ENCODE peak calls at places on chromosomes 11 and 22, in six cellular contexts. S, U, N, W, B and O are unnamed samples. For H3K4me1, the result is how much of the 10 kb centered on the place peaks cover.

GRCh38 chr22:49476176-49476575 is 351.5 kb downstream of the BRD1 start:
- DNase-seq in S (no peak), B (no peak), W (no peak), N (no peak), U (no peak), O (no peak)

GRCh38 chr11:34667810-34668582 is 47.1 kb downstream of the EHF start:
- DNase-seq in N (peak), S (no peak), U (no peak), W (no peak), B (peak), O (no peak)

GRCh38 chr11:45100338-45100737 is 46.1 kb upstream of the PRDM11 start:
- DNase-seq in W (peak), N (peak), U (peak), S (peak), B (no peak), O (peak)

GRCh38 chr11:10155793-10156490 is 138.1 kb downstream of the SBF2 start:
- DNase-seq in S (no peak), B (peak), N (peak), W (no peak), U (no peak), O (no peak)

GRCh38 chr22:25008666-25009065 is 56.1 kb downstream of the KIAA1671 start:
- DNase-seq in W (no peak), B (no peak), N (no peak), S (no peak), U (no peak), O (peak)

GRCh38 chr11:79564288-79564925 is 123.6 kb upstream of the TENM4 start:
- DNase-seq in S (no peak), W (no peak), U (no peak), B (no peak), N (no peak), O (no peak)

GRCh38 chr11:47288066-47288465 is 18.1 kb downstream of the MADD start:
- DNase-seq in W (no peak), N (no peak), B (no peak), S (no peak), U (no peak), O (no peak)

GRCh38 chr11:6632116-6633073 is 13.2 kb upstream of the TPP1 start:
- DNase-seq in S (no peak), U (no peak), W (no peak), N (no peak), B (no peak), O (no peak)

GRCh38 chr11:102940714-102941588 is 14.6 kb downstream of the MMP13 start:
- DNase-seq in U (peak), B (peak), S (peak), N (peak), W (peak), O (peak)

GRCh38 chr11:40597546-40598113 is 861.8 kb downstream of the LRRC4C start:
- DNase-seq in B (no peak), S (no peak), U (no peak), N (no peak), W (no peak), O (no peak)

GRCh38 chr22:31852691-31853370 is 91.5 kb upstream of the YWHAH start:
- DNase-seq in N (no peak), S (no peak), W (no peak), B (no peak), U (peak), O (no peak)

GRCh38 chr22:47180796-47181195 is 418.3 kb downstream of the TBC1D22A start:
- DNase-seq in U (no peak), S (no peak), W (no peak), N (no peak), B (no peak), O (no peak)

GRCh38 chr11:37449146-37449545 is 851.1 kb upstream of the RAG2 start:
- DNase-seq in W (peak), N (peak), B (no peak), S (no peak), U (peak), O (peak)

GRCh38 chr22:43325176-43325575 is 18.0 kb downstream of the SCUBE1 start:
- DNase-seq in B (no peak), N (no peak), U (no peak), S (no peak), W (no peak), O (no peak)

GRCh38 chr11:3723014-3723708 is 52.0 kb upstream of the CHRNA10 start:
- DNase-seq in B (peak), N (no peak), W (peak), S (no peak), U (peak), O (peak)

GRCh38 chr22:18032455-18033101 is 8.2 kb upstream of the MICAL3 start:
- DNase-seq in S (no peak), N (no peak), B (peak), U (peak), W (no peak), O (peak)

GRCh38 chr22:21641417-21641794 is 696 bp upstream of the SDF2L1 start:
- DNase-seq in U (peak), B (peak), W (peak), S (no peak), N (peak), O (peak)

GRCh38 chr11:102513869-102514268 is 16.7 kb downstream of the MMP7 start:
- DNase-seq in N (no peak), B (no peak), U (peak), W (peak), S (no peak), O (peak)

DNA sequence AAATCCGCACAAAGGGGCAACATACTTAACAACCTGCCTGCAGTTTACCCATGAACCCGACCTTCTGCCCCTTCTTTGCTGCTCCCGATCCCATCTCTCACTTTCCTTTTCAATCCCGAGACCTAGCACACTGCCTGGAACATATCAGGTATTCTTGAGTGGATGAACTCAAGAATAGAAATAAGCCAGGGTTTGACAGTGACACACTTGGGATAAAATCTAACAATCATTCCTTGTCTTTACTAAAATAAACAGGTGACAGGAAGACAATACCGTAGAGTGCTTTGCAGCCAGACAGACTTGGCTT is 954 bp downstream of the UFD1 start:
- DNase-seq in W (no peak), S (no peak), U (no peak), N (no peak), B (no peak), O (peak)
- H3K27ac ChIP-seq in W (peak), S (peak), U (peak), N (no peak), B (no peak), O (no peak)

GRCh38 chr11:62676698-62677097 is 2.2 kb downstream of the UBXN1 start:
- DNase-seq in N (no peak), B (no peak), U (no peak), S (no peak), W (no peak), O (no peak)
- H3K4me1 ChIP-seq in N (under half), B (under half), U (under half), S (under half), W (under half), O (under half)

GRCh38 chr11:282630-283360 is 4.6 kb downstream of the NLRP6 start:
- DNase-seq in N (no peak), W (no peak), U (no peak), B (no peak), S (peak), O (no peak)

GRCh38 chr11:285894-286220 is 3.1 kb upstream of the PGGHG start:
- DNase-seq in N (no peak), W (no peak), B (no peak), U (no peak), S (no peak), O (no peak)

GRCh38 chr11:283405-284080 is 5.3 kb downstream of the NLRP6 start:
- DNase-seq in W (no peak), S (peak), B (no peak), N (no peak), U (no peak), O (no peak)

GRCh38 chr11:284081-285020 is 4.6 kb upstream of the PGGHG start:
- DNase-seq in B (no peak), U (no peak), S (peak), W (no peak), N (no peak), O (no peak)

GRCh38 chr11:285021-285893 is 3.7 kb upstream of the PGGHG start:
- DNase-seq in N (no peak), W (no peak), U (no peak), B (no peak), S (peak), O (no peak)
- H3K27ac ChIP-seq in N (no peak), W (no peak), U (no peak), B (no peak), S (no peak), O (no peak)

GRCh38 chr11:72820439-72821139 is 6.4 kb downstream of the ATG16L2 start:
- DNase-seq in W (no peak), S (no peak), B (no peak), U (no peak), N (no peak), O (no peak)
- H3K4me1 ChIP-seq in W (under half), S (under half), B (under half), U (under half), N (under half), O (under half)

GRCh38 chr22:37284126-37284806 is 2.0 kb downstream of the CYTH4 start:
- DNase-seq in W (no peak), U (no peak), S (no peak), N (no peak), B (no peak), O (no peak)

GRCh38 chr22:37285937-37286336 is 3.6 kb downstream of the CYTH4 start:
- DNase-seq in W (no peak), U (no peak), B (no peak), N (no peak), S (no peak), O (no peak)

GRCh38 chr22:37283393-37283937 is 1.2 kb downstream of the CYTH4 start:
- DNase-seq in W (no peak), U (no peak), S (peak), B (no peak), N (peak), O (no peak)

GRCh38 chr22:37282385-37282677 is at the start of gene CYTH4:
- DNase-seq in W (no peak), B (peak), S (peak), N (no peak), U (no peak), O (no peak)

DNA sequence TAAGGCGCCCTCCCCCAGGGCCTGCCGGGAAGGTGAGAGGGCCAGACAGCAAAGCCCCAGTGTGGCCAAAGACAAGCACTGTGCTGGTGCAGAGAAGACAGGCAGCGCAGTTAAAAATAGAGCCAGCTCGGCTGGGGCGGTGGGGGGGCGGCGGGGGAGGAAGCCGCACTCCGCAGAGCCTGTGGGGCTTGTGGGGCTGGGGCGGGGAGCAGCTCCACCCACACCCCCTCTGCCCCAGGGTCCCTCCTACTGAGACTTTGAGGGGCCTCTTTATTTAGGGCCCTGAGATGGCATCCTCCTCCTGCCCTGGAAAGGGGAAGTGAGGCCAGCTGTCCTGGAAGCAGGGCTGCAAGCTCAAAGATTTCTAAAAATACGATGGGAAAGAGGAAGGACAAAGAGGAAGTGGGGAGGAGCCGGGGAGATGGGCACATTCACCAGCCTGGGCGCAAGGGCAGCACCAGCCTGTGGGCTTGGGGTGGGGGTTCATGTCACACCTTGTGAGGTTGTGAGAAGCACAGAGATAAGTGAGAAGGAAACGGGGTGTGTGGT is 2.6 kb downstream of the CYTH4 start:
- DNase-seq in N (no peak), S (peak), B (peak), U (no peak), W (peak), O (peak)
- H3K27ac ChIP-seq in N (no peak), S (peak), B (no peak), U (no peak), W (peak), O (no peak)

DNA sequence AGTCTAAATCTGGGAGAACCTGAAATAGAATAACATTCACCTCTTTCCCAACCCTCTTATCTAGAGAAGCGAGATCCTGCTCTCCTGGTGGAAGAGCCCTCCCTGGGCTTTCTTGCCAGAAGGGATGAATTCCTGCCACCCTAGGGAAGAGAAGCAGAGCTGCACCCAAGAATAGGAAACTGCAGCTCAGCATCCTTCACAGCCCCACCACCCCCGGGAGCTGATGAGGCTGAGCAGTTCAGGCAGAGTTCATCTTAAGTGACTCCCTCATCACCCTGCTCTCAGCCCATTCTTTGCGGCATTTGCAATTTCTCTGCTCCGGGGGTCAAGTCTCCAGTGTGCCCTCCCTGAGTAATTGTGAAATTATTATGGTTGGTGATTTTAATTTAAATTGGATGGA is 514.9 kb downstream of the BUD13 start:
- DNase-seq in B (no peak), N (no peak), W (no peak), S (no peak), U (no peak), O (no peak)
- H3K4me1 ChIP-seq in B (under half), N (under half), W (under half), S (under half), U (under half), O (under half)

GRCh38 chr11:27391336-27392015 is 28.5 kb upstream of the CCDC34 start:
- DNase-seq in W (no peak), S (no peak), B (no peak), N (no peak), U (no peak), O (peak)
- H3K27ac ChIP-seq in W (no peak), S (no peak), B (no peak), N (peak), U (no peak), O (peak)

DNA sequence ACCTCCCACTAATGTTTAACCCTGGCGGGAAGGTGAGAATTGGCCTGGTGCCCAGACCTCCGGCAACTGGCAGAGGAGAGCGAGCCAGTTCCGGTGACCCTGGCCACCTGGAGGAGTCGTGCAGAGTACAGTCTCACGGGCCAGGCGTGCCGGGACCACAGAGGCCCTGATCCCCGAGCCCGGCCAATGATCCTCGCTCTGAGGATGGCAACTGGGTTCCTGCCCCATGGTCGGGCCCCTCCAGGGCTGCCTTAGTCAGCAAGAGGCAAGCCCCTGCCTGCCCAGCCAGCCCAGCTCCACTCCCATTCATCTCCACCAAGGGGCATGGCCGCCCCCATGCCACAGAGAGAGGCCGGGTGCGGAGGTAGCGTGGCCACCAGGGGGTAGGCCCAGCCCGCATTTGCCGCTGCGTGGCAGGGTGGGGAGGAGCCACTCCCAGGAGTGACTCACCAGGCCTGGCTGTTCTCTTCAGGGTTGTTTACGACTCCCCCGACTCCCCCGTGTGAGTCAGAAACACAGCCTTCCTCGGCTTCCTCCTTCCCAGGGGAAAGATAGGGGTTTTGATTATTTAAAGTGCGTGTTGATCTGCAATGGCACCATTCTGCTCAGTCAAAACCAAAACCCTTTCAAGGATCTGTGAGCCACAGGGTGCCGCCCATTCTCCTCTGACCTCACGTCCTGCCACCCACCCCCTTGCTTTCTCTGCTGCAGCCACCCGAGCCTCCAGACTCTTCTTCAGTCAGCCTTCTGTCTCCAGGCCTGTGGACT is at the start of gene SLC25A45:
- DNase-seq in W (peak), N (peak), B (peak), S (peak), U (peak), O (peak)
- H3K4me1 ChIP-seq in W (half or more), N (under half), B (under half), S (half or more), U (under half), O (half or more)

GRCh38 chr11:130874955-130875531 is 41.2 kb downstream of the SNX19 start:
- DNase-seq in W (no peak), N (no peak), U (no peak), B (no peak), S (no peak), O (no peak)

GRCh38 chr11:130874396-130874795 is 41.9 kb downstream of the SNX19 start:
- DNase-seq in B (no peak), W (no peak), N (peak), S (no peak), U (peak), O (no peak)

GRCh38 chr11:130877532-130877931 is 38.7 kb downstream of the SNX19 start:
- DNase-seq in W (no peak), S (no peak), U (no peak), B (no peak), N (no peak), O (no peak)

GRCh38 chr11:130876931-130877330 is 39.3 kb downstream of the SNX19 start:
- DNase-seq in S (no peak), N (peak), B (no peak), W (no peak), U (no peak), O (no peak)

DNA sequence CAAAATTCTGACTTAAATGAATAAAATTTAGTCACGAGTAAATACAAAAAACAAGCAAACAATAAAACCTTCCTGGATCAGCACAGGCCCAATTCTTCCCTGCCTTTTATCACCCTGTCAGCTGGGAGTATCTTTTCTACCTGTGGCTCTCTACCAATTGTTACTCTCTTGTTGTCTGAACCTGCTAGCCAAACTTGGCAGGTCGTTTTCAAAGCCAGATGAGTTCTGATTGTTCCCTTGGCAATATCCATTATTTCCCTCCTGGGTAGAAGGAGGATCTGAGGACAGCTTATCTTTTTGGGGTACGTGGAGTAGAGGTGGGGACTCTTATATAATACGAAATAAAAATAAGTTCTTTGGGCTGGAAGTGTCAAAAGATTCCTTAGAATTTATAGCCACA is 40.2 kb downstream of the SNX19 start:
- DNase-seq in S (no peak), U (no peak), W (no peak), N (peak), B (no peak), O (no peak)
- H3K27ac ChIP-seq in S (no peak), U (no peak), W (no peak), N (peak), B (no peak), O (no peak)